ENCODE peak calls at places on chromosomes 7 and 10, in five cellular contexts. One of them, this sample, is unnamed.

GRCh38 chr7:12257582-12257981 is 46.5 kb downstream of the TMEM106B start:
- DNase-seq in lower lobe of right lung: no peak
- DNase-seq in HCT116: no peak
- DNase-seq in body of pancreas: no peak
- DNase-seq in left ventricle myocardium inferior: no peak
- DNase-seq in this sample: no peak

GRCh38 chr7:156236936-156237599 is 403.5 kb upstream of the RNF32 start:
- DNase-seq in lower lobe of right lung: no peak
- DNase-seq in HCT116: no peak
- DNase-seq in body of pancreas: no peak
- DNase-seq in left ventricle myocardium inferior: no peak
- DNase-seq in this sample: no peak

GRCh38 chr10:78280604-78281003 is 246.9 kb downstream of the RPS24 start:
- DNase-seq in lower lobe of right lung: no peak
- DNase-seq in HCT116: no peak
- DNase-seq in body of pancreas: no peak
- DNase-seq in left ventricle myocardium inferior: no peak
- DNase-seq in this sample: no peak

GRCh38 chr10:22774102-22774501 is 59.7 kb upstream of the PIP4K2A start:
- DNase-seq in lower lobe of right lung: no peak
- DNase-seq in HCT116: no peak
- DNase-seq in body of pancreas: no peak
- DNase-seq in left ventricle myocardium inferior: no peak
- DNase-seq in this sample: no peak

GRCh38 chr10:92851003-92851402 is 2.7 kb downstream of the EXOC6 start:
- DNase-seq in lower lobe of right lung: no peak
- DNase-seq in HCT116: no peak
- DNase-seq in body of pancreas: no peak
- DNase-seq in left ventricle myocardium inferior: no peak
- DNase-seq in this sample: no peak

GRCh38 chr7:2980406-2981102 is 63.1 kb downstream of the CARD11 start:
- DNase-seq in lower lobe of right lung: no peak
- DNase-seq in HCT116: no peak
- DNase-seq in body of pancreas: no peak
- DNase-seq in left ventricle myocardium inferior: no peak
- DNase-seq in this sample: no peak

GRCh38 chr10:132520147-132520811 is 17.3 kb upstream of the INPP5A start:
- DNase-seq in lower lobe of right lung: peak; percentile 43
- DNase-seq in HCT116: no peak
- DNase-seq in body of pancreas: peak; percentile 13
- DNase-seq in left ventricle myocardium inferior: peak; percentile 36
- DNase-seq in this sample: no peak

GRCh38 chr10:123996302-123996701 is 97.1 kb downstream of the CHST15 start:
- DNase-seq in lower lobe of right lung: no peak
- DNase-seq in HCT116: no peak
- DNase-seq in body of pancreas: no peak
- DNase-seq in left ventricle myocardium inferior: no peak
- DNase-seq in this sample: peak; percentile 18

GRCh38 chr10:33031815-33032320 is 73.8 kb upstream of the ITGB1 start:
- DNase-seq in lower lobe of right lung: no peak
- DNase-seq in HCT116: no peak
- DNase-seq in body of pancreas: no peak
- DNase-seq in left ventricle myocardium inferior: no peak
- DNase-seq in this sample: no peak

GRCh38 chr10:102384053-102384452 is 11.5 kb upstream of the NFKB2 start:
- DNase-seq in lower lobe of right lung: no peak
- DNase-seq in HCT116: no peak
- DNase-seq in body of pancreas: no peak
- DNase-seq in left ventricle myocardium inferior: no peak
- DNase-seq in this sample: no peak

GRCh38 chr10:62817763-62818425 is 1.7 kb upstream of the EGR2 start:
- DNase-seq in lower lobe of right lung: peak; percentile 88
- DNase-seq in HCT116: peak; percentile 56
- DNase-seq in body of pancreas: peak; percentile 73
- DNase-seq in left ventricle myocardium inferior: peak; percentile 77
- DNase-seq in this sample: peak; percentile 56

GRCh38 chr7:20268832-20269231 is 51.6 kb upstream of the MACC1 start:
- DNase-seq in lower lobe of right lung: no peak
- DNase-seq in HCT116: no peak
- DNase-seq in body of pancreas: no peak
- DNase-seq in left ventricle myocardium inferior: no peak
- DNase-seq in this sample: no peak

GRCh38 chr7:156475666-156476065 is 164.9 kb upstream of the RNF32 start:
- DNase-seq in lower lobe of right lung: no peak
- DNase-seq in HCT116: peak; percentile 26
- DNase-seq in body of pancreas: no peak
- DNase-seq in left ventricle myocardium inferior: no peak
- DNase-seq in this sample: no peak

GRCh38 chr10:102065561-102066420 is 642 bp downstream of the HPS6 start:
- DNase-seq in lower lobe of right lung: peak; percentile 65
- DNase-seq in HCT116: no peak
- DNase-seq in body of pancreas: peak; percentile 36
- DNase-seq in left ventricle myocardium inferior: peak; percentile 25
- DNase-seq in this sample: no peak

GRCh38 chr7:134959810-134960209 is 26.5 kb upstream of the AGBL3 start:
- DNase-seq in lower lobe of right lung: no peak
- DNase-seq in HCT116: no peak
- DNase-seq in body of pancreas: no peak
- DNase-seq in left ventricle myocardium inferior: no peak
- DNase-seq in this sample: no peak

GRCh38 chr10:132303361-132304115 is 4.2 kb downstream of the STK32C start:
- DNase-seq in lower lobe of right lung: peak; percentile 16
- DNase-seq in HCT116: no peak
- DNase-seq in body of pancreas: no peak
- DNase-seq in left ventricle myocardium inferior: no peak
- DNase-seq in this sample: no peak

GRCh38 chr10:112816033-112816430 is 134.0 kb upstream of the TCF7L2 start:
- DNase-seq in lower lobe of right lung: no peak
- DNase-seq in HCT116: no peak
- DNase-seq in body of pancreas: no peak
- DNase-seq in left ventricle myocardium inferior: no peak
- DNase-seq in this sample: no peak

GRCh38 chr7:47783456-47784240 is 164.6 kb downstream of the PKD1L1 start:
- DNase-seq in lower lobe of right lung: no peak
- DNase-seq in HCT116: peak; percentile 77
- DNase-seq in body of pancreas: no peak
- DNase-seq in left ventricle myocardium inferior: no peak
- DNase-seq in this sample: peak; percentile 85

GRCh38 chr7:127895814-127896280 is 135.4 kb downstream of the LRRC4 start:
- DNase-seq in lower lobe of right lung: no peak
- DNase-seq in HCT116: no peak
- DNase-seq in body of pancreas: no peak
- DNase-seq in left ventricle myocardium inferior: no peak
- DNase-seq in this sample: no peak

GRCh38 chr10:79260803-79261740 is 86.2 kb upstream of the PPIF start:
- DNase-seq in lower lobe of right lung: no peak
- DNase-seq in HCT116: no peak
- DNase-seq in body of pancreas: peak; percentile 32
- DNase-seq in left ventricle myocardium inferior: no peak
- DNase-seq in this sample: no peak

GRCh38 chr10:103612462-103613365 is 119.2 kb downstream of the NEURL1 start:
- DNase-seq in lower lobe of right lung: no peak
- DNase-seq in HCT116: no peak
- DNase-seq in body of pancreas: no peak
- DNase-seq in left ventricle myocardium inferior: no peak
- DNase-seq in this sample: no peak

GRCh38 chr10:18252086-18252485 is 111.9 kb downstream of the CACNB2 start:
- DNase-seq in lower lobe of right lung: no peak
- DNase-seq in HCT116: no peak
- DNase-seq in body of pancreas: no peak
- DNase-seq in left ventricle myocardium inferior: no peak
- DNase-seq in this sample: no peak

GRCh38 chr7:103660455-103661371 is 214.7 kb upstream of the SLC26A5 start:
- DNase-seq in lower lobe of right lung: no peak
- DNase-seq in HCT116: no peak
- DNase-seq in body of pancreas: no peak
- DNase-seq in left ventricle myocardium inferior: no peak
- DNase-seq in this sample: peak; percentile 23

GRCh38 chr10:88095291-88095721 is 231.9 kb downstream of the PTEN start:
- DNase-seq in lower lobe of right lung: no peak
- DNase-seq in HCT116: no peak
- DNase-seq in body of pancreas: no peak
- DNase-seq in left ventricle myocardium inferior: no peak
- DNase-seq in this sample: peak; percentile 91

GRCh38 chr7:41164440-41164839 is 538.5 kb downstream of the INHBA start:
- DNase-seq in lower lobe of right lung: no peak
- DNase-seq in HCT116: no peak
- DNase-seq in body of pancreas: no peak
- DNase-seq in left ventricle myocardium inferior: no peak
- DNase-seq in this sample: no peak

GRCh38 chr10:95394161-95394880 is 103.5 kb upstream of the PDLIM1 start:
- DNase-seq in lower lobe of right lung: no peak
- DNase-seq in HCT116: peak; percentile 73
- DNase-seq in body of pancreas: no peak
- DNase-seq in left ventricle myocardium inferior: no peak
- DNase-seq in this sample: peak; percentile 98

DNA sequence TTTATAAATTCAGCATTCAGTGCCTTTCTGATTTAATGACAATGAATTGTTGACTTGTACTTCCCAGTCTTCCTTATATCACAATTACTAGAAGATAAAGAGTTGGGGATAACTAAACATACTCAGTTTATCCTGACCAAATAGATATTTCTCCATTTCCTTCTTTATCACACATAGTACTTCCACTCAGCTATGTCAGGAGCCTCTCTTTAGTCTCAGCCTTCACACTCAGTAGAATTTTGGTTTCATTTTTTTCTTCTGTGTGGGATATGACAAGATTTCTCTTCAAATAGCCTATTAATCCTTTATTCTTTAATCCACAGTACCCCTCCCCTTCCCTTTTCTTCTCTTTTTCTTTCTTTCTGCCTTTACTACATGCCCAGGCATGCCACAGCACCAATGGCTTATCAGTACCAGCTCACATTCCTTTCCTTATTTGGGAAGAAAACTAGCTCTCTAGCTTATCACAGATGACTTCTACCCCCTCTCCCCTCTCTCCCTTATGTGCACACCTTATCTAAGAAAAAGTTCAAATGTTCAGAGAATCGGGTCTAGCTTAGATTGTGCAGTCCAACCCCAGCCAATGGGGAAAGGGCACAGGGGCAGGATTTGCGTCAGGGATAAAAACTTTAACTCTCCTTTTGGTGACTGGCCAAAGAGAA is 109.0 kb downstream of the PHF14 start:
- DNase-seq in lower lobe of right lung: no peak
- DNase-seq in HCT116: no peak
- DNase-seq in body of pancreas: no peak
- DNase-seq in left ventricle myocardium inferior: no peak
- DNase-seq in this sample: peak; percentile 49
- H3K27ac ChIP-seq in lower lobe of right lung: no peak overlapping the region
- H3K27ac ChIP-seq in HCT116: peak overlapping the region; percentile 27
- H3K27ac ChIP-seq in body of pancreas: no peak overlapping the region
- H3K27ac ChIP-seq in left ventricle myocardium inferior: no peak overlapping the region
- H3K27ac ChIP-seq in this sample: peak overlapping the region; percentile 32

GRCh38 chr10:71382028-71382427 is 14.7 kb upstream of the CDH23 start:
- DNase-seq in lower lobe of right lung: no peak
- DNase-seq in HCT116: no peak
- DNase-seq in body of pancreas: no peak
- DNase-seq in left ventricle myocardium inferior: no peak
- DNase-seq in this sample: no peak

GRCh38 chr10:71383972-71384687 is 12.6 kb upstream of the CDH23 start:
- DNase-seq in lower lobe of right lung: peak; percentile 79
- DNase-seq in HCT116: no peak
- DNase-seq in body of pancreas: peak; percentile 73
- DNase-seq in left ventricle myocardium inferior: peak; percentile 73
- DNase-seq in this sample: no peak

GRCh38 chr10:71381611-71382010 is 15.1 kb upstream of the CDH23 start:
- DNase-seq in lower lobe of right lung: no peak
- DNase-seq in HCT116: no peak
- DNase-seq in body of pancreas: no peak
- DNase-seq in left ventricle myocardium inferior: no peak
- DNase-seq in this sample: no peak

GRCh38 chr10:71380841-71381240 is 15.9 kb upstream of the CDH23 start:
- DNase-seq in lower lobe of right lung: no peak
- DNase-seq in HCT116: no peak
- DNase-seq in body of pancreas: no peak
- DNase-seq in left ventricle myocardium inferior: no peak
- DNase-seq in this sample: no peak

GRCh38 chr10:71382757-71383156 is 14.0 kb upstream of the CDH23 start:
- DNase-seq in lower lobe of right lung: no peak
- DNase-seq in HCT116: no peak
- DNase-seq in body of pancreas: no peak
- DNase-seq in left ventricle myocardium inferior: no peak
- DNase-seq in this sample: no peak
- H3K27ac ChIP-seq in lower lobe of right lung: no peak overlapping the region
- H3K27ac ChIP-seq in HCT116: no peak overlapping the region
- H3K27ac ChIP-seq in body of pancreas: no peak overlapping the region
- H3K27ac ChIP-seq in left ventricle myocardium inferior: no peak overlapping the region
- H3K27ac ChIP-seq in this sample: no peak overlapping the region

DNA sequence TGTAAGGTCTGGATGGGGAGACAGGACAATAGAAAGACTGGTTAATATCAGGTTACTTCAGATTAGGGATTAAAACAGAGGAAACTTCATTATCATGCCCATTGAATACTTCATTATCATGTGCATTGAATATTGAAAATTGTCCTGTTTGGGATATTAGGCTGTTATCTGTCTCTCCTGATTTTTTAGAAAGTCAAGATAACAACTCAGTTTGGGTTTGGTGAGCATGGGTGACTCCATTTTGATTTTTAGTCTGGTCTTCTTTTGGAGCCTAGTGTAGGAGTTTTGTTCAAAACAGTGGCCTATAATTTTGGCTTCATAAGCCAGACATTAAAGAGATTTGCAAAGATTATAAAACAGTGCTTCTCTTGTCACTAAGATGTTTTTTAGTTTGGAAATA is 95.5 kb downstream of the ADK start:
- DNase-seq in lower lobe of right lung: no peak
- DNase-seq in HCT116: no peak
- DNase-seq in body of pancreas: no peak
- DNase-seq in left ventricle myocardium inferior: no peak
- DNase-seq in this sample: no peak
- H3K27ac ChIP-seq in lower lobe of right lung: no peak overlapping the region
- H3K27ac ChIP-seq in HCT116: no peak overlapping the region
- H3K27ac ChIP-seq in body of pancreas: no peak overlapping the region
- H3K27ac ChIP-seq in left ventricle myocardium inferior: no peak overlapping the region
- H3K27ac ChIP-seq in this sample: no peak overlapping the region

DNA sequence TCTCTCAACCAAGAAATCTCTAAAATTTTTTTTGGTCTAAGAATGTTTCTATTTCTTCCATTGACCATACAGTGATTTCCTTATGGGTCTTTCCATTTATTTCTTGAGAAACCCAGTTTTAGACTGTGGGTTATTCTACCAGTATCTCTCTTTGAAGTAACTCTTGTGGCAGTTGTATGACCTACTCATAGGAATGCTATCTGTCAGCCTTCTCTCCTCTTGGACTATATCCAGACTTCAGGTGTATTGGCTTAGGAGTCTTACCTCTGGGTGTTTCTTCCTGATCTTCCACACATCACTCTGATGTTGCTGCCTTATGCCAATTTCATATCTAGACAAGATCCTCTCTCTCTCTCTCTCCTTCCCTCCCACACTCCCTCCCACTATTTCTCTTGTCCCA is 178.1 kb downstream of the BMPER start:
- DNase-seq in lower lobe of right lung: no peak
- DNase-seq in HCT116: no peak
- DNase-seq in body of pancreas: no peak
- DNase-seq in left ventricle myocardium inferior: no peak
- DNase-seq in this sample: peak; percentile 35
- H3K27ac ChIP-seq in lower lobe of right lung: no peak overlapping the region
- H3K27ac ChIP-seq in HCT116: no peak overlapping the region
- H3K27ac ChIP-seq in body of pancreas: no peak overlapping the region
- H3K27ac ChIP-seq in left ventricle myocardium inferior: no peak overlapping the region
- H3K27ac ChIP-seq in this sample: no peak overlapping the region

This sample was measured in foreskin keratinocyte.